ENCODE peak calls at places on chromosomes 4 and X, in ten cellular contexts. N is tibial nerve, S is lower leg skin, T is AG09309, E is AG09319, P is astrocyte, Z is neural crest cell, O is cardiac fibroblast, K is psoas muscle, X is GM12865. W is an unnamed sample.
A peak's percentile ranks its signal among the peaks of the same experiment; 100 is the strongest.

GRCh38 chrX:70525733-70526132 is 81.1 kb downstream of the DLG3 start:
- DNase-seq in S (no peak), Z (no peak), N (no peak), E (no peak), O (no peak), P (no peak), K (no peak), X (no peak), T (no peak), W (no peak)

GRCh38 chrX:1535241-1536041 is 1.5 kb downstream of the P2RY8 start:
- DNase-seq in P (no peak), O (no peak), T (no peak), E (no peak), S (peak; percentile 81), Z (no peak), X (peak; percentile 81), K (no peak), N (no peak), W (peak; percentile 51)

GRCh38 chrX:13078739-13079444 is 34.5 kb upstream of the FAM9C start:
- DNase-seq in Z (no peak), K (peak; percentile 54), N (peak; percentile 23), T (peak; percentile 75), P (peak; percentile 76), S (no peak), E (no peak), O (peak; percentile 83), X (no peak), W (no peak)

GRCh38 chrX:131812847-131813825 is 210.0 kb upstream of the STK26 start:
- DNase-seq in X (peak; percentile 62), Z (no peak), O (peak; percentile 17), E (peak; percentile 80), T (peak; percentile 70), N (no peak), P (peak; percentile 54), S (peak; percentile 93), K (peak; percentile 82), W (peak; percentile 46)

GRCh38 chr4:77072195-77072753 is 3.5 kb downstream of the CCNI start:
- DNase-seq in S (no peak), K (no peak), Z (no peak), P (no peak), E (no peak), O (no peak), N (no peak), T (no peak), X (peak; percentile 48), W (no peak)

GRCh38 chr4:185721949-185722316 is 90.1 kb downstream of the SORBS2 start:
- DNase-seq in X (no peak), Z (no peak), S (no peak), K (no peak), N (no peak), O (peak; percentile 88), T (no peak), E (no peak), P (no peak), W (no peak)

GRCh38 chrX:21840199-21840557 is 761 bp downstream of the MBTPS2 start:
- DNase-seq in K (no peak), N (no peak), S (no peak), O (peak; percentile 31), X (peak; percentile 41), Z (no peak), T (no peak), E (no peak), P (peak; percentile 15), W (no peak)

GRCh38 chr4:187060551-187060950 is 336.9 kb upstream of the FAT1 start:
- DNase-seq in N (no peak), K (no peak), S (no peak), T (no peak), O (no peak), X (no peak), E (no peak), P (no peak), Z (no peak), W (no peak)

GRCh38 chr4:65416875-65417274 is 253.4 kb downstream of the EPHA5 start:
- DNase-seq in Z (no peak), X (no peak), O (peak; percentile 4), E (no peak), P (peak; percentile 42), N (no peak), K (no peak), T (no peak), S (no peak), W (no peak)

GRCh38 chrX:121216979-121217378 is 169.6 kb downstream of the GLUD2 start:
- DNase-seq in T (no peak), Z (no peak), X (no peak), E (no peak), N (no peak), P (no peak), S (no peak), K (no peak), O (no peak), W (no peak)

GRCh38 chrX:111680988-111681779 is at the start of gene ALG13:
- DNase-seq in S (peak; percentile 97), Z (peak; percentile 87), O (peak; percentile 92), T (peak; percentile 67), X (peak; percentile 91), K (peak; percentile 94), N (peak; percentile 68), E (peak; percentile 79), P (peak; percentile 82), W (peak; percentile 73)

GRCh38 chrX:39175418-39176057 is 374.3 kb downstream of the MID1IP1 start:
- DNase-seq in E (no peak), T (no peak), K (no peak), N (no peak), P (no peak), S (peak; percentile 48), O (no peak), X (no peak), Z (no peak), W (no peak)

GRCh38 chr4:188722911-188723310 is 583.7 kb downstream of the TRIML1 start:
- DNase-seq in N (no peak), O (no peak), T (peak; percentile 31), K (no peak), S (no peak), X (no peak), Z (no peak), P (no peak), E (no peak), W (no peak)

GRCh38 chr4:188714488-188714887 is 575.2 kb downstream of the TRIML1 start:
- DNase-seq in O (no peak), N (no peak), E (peak; percentile 27), Z (no peak), K (no peak), X (no peak), T (peak; percentile 80), S (no peak), P (no peak), W (no peak)

GRCh38 chr4:188714907-188715306 is 575.7 kb downstream of the TRIML1 start:
- DNase-seq in X (no peak), S (no peak), P (peak; percentile 14), O (peak; percentile 81), K (no peak), Z (no peak), N (no peak), T (peak; percentile 81), E (peak; percentile 27), W (no peak)

GRCh38 chr4:188719794-188720193 is 580.6 kb downstream of the TRIML1 start:
- DNase-seq in K (no peak), T (no peak), X (no peak), S (no peak), N (no peak), P (no peak), O (no peak), E (no peak), Z (no peak), W (no peak)
- TF ChIP-seq CTCF in K (no peak), T (peak; percentile 26), X (no peak), S (no peak), N (no peak), P (no peak), O (peak; percentile 34), E (no peak), Z (peak; percentile 46), W (no peak)

DNA sequence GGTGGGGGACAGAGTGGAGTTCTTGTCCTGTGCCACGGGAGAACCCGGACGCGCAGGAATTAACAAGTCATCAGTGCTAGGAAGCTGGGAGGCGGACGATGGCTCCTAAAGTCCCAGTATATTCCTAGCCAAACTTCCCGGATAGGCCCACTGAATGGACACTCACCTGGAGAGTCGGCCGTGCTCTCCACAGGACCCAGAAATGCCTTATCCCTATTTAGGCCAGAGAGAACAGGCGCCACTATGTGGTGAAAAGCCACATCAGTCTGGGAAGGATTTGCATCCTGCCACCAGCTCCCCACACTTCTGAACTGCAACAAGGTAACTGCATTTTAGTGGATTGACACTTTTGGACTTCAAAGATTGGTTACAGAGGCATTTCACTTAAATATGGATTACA is 1.1 kb downstream of the CFAP299 start:
- DNase-seq in S (no peak), N (no peak), Z (no peak), T (no peak), K (no peak), X (peak; percentile 5), P (peak; percentile 33), O (peak; percentile 50), E (no peak), W (no peak)
- TF ChIP-seq CTCF in S (no peak), N (no peak), Z (peak; percentile 41), T (peak; percentile 54), K (no peak), X (no peak), P (peak; percentile 41), O (peak; percentile 44), E (peak; percentile 52), W (no peak)

DNA sequence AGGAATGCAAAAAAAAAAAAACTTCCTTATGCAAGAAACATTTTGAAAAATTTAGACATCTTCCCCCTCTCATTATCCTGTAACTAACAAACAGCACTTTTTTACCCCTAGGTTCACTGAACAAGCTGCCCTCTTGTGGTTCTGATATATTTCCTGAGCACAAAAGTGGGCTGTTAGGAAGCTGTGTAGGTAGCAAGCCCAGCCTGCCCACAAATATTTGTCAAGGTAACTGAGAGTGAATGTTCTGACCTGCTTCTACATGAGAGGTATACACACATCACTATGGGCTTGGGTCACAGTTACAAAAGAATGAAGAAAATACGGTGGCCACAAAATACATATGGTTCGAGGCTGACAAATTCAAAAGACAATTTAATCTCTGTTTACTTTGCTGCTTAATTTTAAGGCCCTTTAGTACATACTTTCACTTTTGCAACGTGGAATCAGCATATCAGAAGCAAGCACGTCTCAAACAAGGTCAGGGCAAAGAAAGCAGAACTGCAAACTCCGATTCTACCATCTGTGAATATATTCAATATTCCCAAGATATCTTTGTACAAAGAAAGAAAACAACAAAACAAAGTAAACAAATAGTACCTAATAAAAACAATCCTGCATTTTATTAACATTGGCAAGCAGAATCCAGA is 78.6 kb downstream of the RBM47 start:
- DNase-seq in P (peak; percentile 34), O (peak; percentile 53), X (peak; percentile 84), E (peak; percentile 19), T (no peak), N (no peak), S (no peak), K (no peak), Z (no peak), W (no peak)
- TF ChIP-seq CTCF in P (peak; percentile 31), O (peak; percentile 51), X (peak; percentile 37), E (peak; percentile 48), T (peak; percentile 49), N (no peak), S (no peak), K (no peak), Z (peak; percentile 53), W (no peak)

GRCh38 chr4:6343950-6344408 is 74.3 kb downstream of the WFS1 start:
- DNase-seq in T (peak; percentile 45), N (no peak), X (peak; percentile 36), P (peak; percentile 76), O (peak; percentile 86), K (no peak), Z (no peak), S (no peak), E (no peak), W (no peak)
- TF ChIP-seq CTCF in T (peak; percentile 19), N (no peak), X (peak; percentile 19), P (no peak), O (no peak), K (no peak), Z (no peak), S (no peak), E (no peak), W (no peak)